ENCODE peak calls at places on chromosomes 13 and 19, in eight cellular contexts. One of them, this sample, is unnamed.

GRCh38 chr19:29084266-29084665 is 128.7 kb downstream of the UQCRFS1 start:
- DNase-seq in HCT116: no peak
- DNase-seq in H1: peak
- DNase-seq in HepG2: no peak
- DNase-seq in suprapubic skin: no peak
- DNase-seq in spleen: no peak
- DNase-seq in breast epithelium: no peak
- DNase-seq in transverse colon: no peak
- DNase-seq in this sample: no peak

GRCh38 chr19:35318679-35319448 is 10.1 kb upstream of the CD22 start:
- DNase-seq in transverse colon: peak
- DNase-seq in spleen: peak
- DNase-seq in H1: no peak
- DNase-seq in suprapubic skin: peak
- DNase-seq in HepG2: peak
- DNase-seq in HCT116: peak
- DNase-seq in breast epithelium: peak
- DNase-seq in this sample: peak

GRCh38 chr19:4754248-4754647 is 30.6 kb upstream of the DPP9 start:
- DNase-seq in H1: no peak
- DNase-seq in spleen: no peak
- DNase-seq in breast epithelium: no peak
- DNase-seq in suprapubic skin: no peak
- DNase-seq in HCT116: no peak
- DNase-seq in HepG2: no peak
- DNase-seq in transverse colon: no peak
- DNase-seq in this sample: no peak

GRCh38 chr13:40776681-40777165 is 5.7 kb upstream of the MRPS31 start:
- DNase-seq in breast epithelium: no peak
- DNase-seq in H1: no peak
- DNase-seq in spleen: peak
- DNase-seq in suprapubic skin: no peak
- DNase-seq in HepG2: no peak
- DNase-seq in transverse colon: peak
- DNase-seq in HCT116: no peak
- DNase-seq in this sample: no peak

GRCh38 chr13:52955505-52955904 is 73.1 kb upstream of the OLFM4 start:
- DNase-seq in HepG2: no peak
- DNase-seq in transverse colon: no peak
- DNase-seq in H1: peak
- DNase-seq in spleen: no peak
- DNase-seq in suprapubic skin: no peak
- DNase-seq in HCT116: no peak
- DNase-seq in breast epithelium: no peak
- DNase-seq in this sample: no peak

GRCh38 chr19:31351212-31352193 is 2.3 kb upstream of the TSHZ3 start:
- DNase-seq in suprapubic skin: no peak
- DNase-seq in spleen: peak
- DNase-seq in HepG2: no peak
- DNase-seq in HCT116: no peak
- DNase-seq in breast epithelium: no peak
- DNase-seq in transverse colon: peak
- DNase-seq in H1: peak
- DNase-seq in this sample: no peak

GRCh38 chr13:76828316-76828741 is 57.9 kb downstream of the KCTD12 start:
- DNase-seq in suprapubic skin: no peak
- DNase-seq in transverse colon: no peak
- DNase-seq in HCT116: no peak
- DNase-seq in HepG2: no peak
- DNase-seq in spleen: no peak
- DNase-seq in breast epithelium: no peak
- DNase-seq in H1: no peak
- DNase-seq in this sample: no peak

GRCh38 chr13:31090921-31091624 is 70.6 kb downstream of the HSPH1 start:
- DNase-seq in spleen: no peak
- DNase-seq in suprapubic skin: no peak
- DNase-seq in HCT116: no peak
- DNase-seq in transverse colon: no peak
- DNase-seq in HepG2: no peak
- DNase-seq in breast epithelium: no peak
- DNase-seq in H1: no peak
- DNase-seq in this sample: no peak

GRCh38 chr13:74132768-74133656 is 1.2 kb downstream of the KLF12 start:
- DNase-seq in HCT116: no peak
- DNase-seq in HepG2: no peak
- DNase-seq in suprapubic skin: peak
- DNase-seq in H1: peak
- DNase-seq in transverse colon: peak
- DNase-seq in breast epithelium: no peak
- DNase-seq in spleen: peak
- DNase-seq in this sample: peak

GRCh38 chr13:96052655-96053002 is 572 bp downstream of the UGGT2 start:
- DNase-seq in HCT116: peak
- DNase-seq in breast epithelium: no peak
- DNase-seq in HepG2: peak
- DNase-seq in transverse colon: no peak
- DNase-seq in H1: peak
- DNase-seq in suprapubic skin: no peak
- DNase-seq in spleen: no peak
- DNase-seq in this sample: no peak

GRCh38 chr19:51525731-51526130 is 5.7 kb downstream of the SIGLEC6 start:
- DNase-seq in HepG2: no peak
- DNase-seq in H1: no peak
- DNase-seq in transverse colon: no peak
- DNase-seq in suprapubic skin: no peak
- DNase-seq in HCT116: no peak
- DNase-seq in breast epithelium: no peak
- DNase-seq in spleen: peak
- DNase-seq in this sample: no peak

GRCh38 chr13:40600145-40600751 is 66.2 kb downstream of the FOXO1 start:
- DNase-seq in HepG2: no peak
- DNase-seq in H1: no peak
- DNase-seq in HCT116: no peak
- DNase-seq in breast epithelium: no peak
- DNase-seq in transverse colon: no peak
- DNase-seq in spleen: no peak
- DNase-seq in suprapubic skin: no peak
- DNase-seq in this sample: no peak

GRCh38 chr13:51797664-51798488 is 6.1 kb downstream of the DHRS12 start:
- DNase-seq in spleen: no peak
- DNase-seq in H1: peak
- DNase-seq in suprapubic skin: peak
- DNase-seq in breast epithelium: peak
- DNase-seq in HepG2: peak
- DNase-seq in transverse colon: peak
- DNase-seq in HCT116: peak
- DNase-seq in this sample: peak

GRCh38 chr13:80348308-80348707 is 7.4 kb upstream of the SPRY2 start:
- DNase-seq in HepG2: no peak
- DNase-seq in breast epithelium: no peak
- DNase-seq in transverse colon: no peak
- DNase-seq in suprapubic skin: no peak
- DNase-seq in HCT116: no peak
- DNase-seq in spleen: no peak
- DNase-seq in H1: no peak
- DNase-seq in this sample: no peak

GRCh38 chr13:51562011-51562671 is 22.1 kb upstream of the WDFY2 start:
- DNase-seq in HCT116: no peak
- DNase-seq in spleen: no peak
- DNase-seq in breast epithelium: no peak
- DNase-seq in H1: no peak
- DNase-seq in suprapubic skin: no peak
- DNase-seq in transverse colon: no peak
- DNase-seq in HepG2: no peak
- DNase-seq in this sample: no peak

GRCh38 chr13:57569981-57570380 is 61.6 kb upstream of the PCDH17 start:
- DNase-seq in suprapubic skin: no peak
- DNase-seq in transverse colon: no peak
- DNase-seq in HCT116: no peak
- DNase-seq in breast epithelium: no peak
- DNase-seq in HepG2: no peak
- DNase-seq in H1: no peak
- DNase-seq in spleen: no peak
- DNase-seq in this sample: no peak
- TF ChIP-seq POLR2AphosphoS5 in suprapubic skin: no peak
- TF ChIP-seq POLR2AphosphoS5 in transverse colon: no peak
- TF ChIP-seq POLR2AphosphoS5 in HCT116: no peak
- TF ChIP-seq POLR2AphosphoS5 in breast epithelium: no peak
- TF ChIP-seq POLR2AphosphoS5 in HepG2: no peak
- TF ChIP-seq POLR2AphosphoS5 in H1: no peak
- TF ChIP-seq POLR2AphosphoS5 in spleen: no peak
- TF ChIP-seq POLR2AphosphoS5 in this sample: no peak

DNA sequence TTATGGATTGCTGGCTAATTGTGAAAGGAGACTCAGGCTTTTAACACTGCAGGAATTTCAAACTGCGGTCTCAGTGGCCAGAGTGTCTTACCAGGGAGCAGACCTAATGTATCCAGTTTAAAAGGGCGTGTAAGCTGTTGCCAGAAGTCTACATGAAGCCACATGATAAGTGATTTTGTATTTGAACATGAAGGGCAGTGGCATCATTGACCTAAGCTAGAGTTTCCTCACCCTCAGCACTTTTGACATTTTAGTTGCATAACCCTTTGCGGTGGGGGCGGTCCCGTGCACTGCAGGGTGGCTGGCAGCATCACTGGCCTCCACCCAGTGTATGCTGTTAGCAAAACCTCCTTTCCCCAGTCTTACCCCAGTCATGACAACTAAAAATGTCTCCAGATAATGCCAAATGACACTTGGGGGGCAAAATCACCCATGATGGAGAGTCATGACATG is 23.7 kb upstream of the GPR18 start:
- DNase-seq in HCT116: no peak
- DNase-seq in transverse colon: peak
- DNase-seq in H1: no peak
- DNase-seq in suprapubic skin: peak
- DNase-seq in breast epithelium: no peak
- DNase-seq in spleen: peak
- DNase-seq in HepG2: no peak
- DNase-seq in this sample: peak
- TF ChIP-seq POLR2A in HCT116: no peak
- TF ChIP-seq POLR2A in transverse colon: no peak
- TF ChIP-seq POLR2A in H1: no peak
- TF ChIP-seq POLR2A in suprapubic skin: no peak
- TF ChIP-seq POLR2A in breast epithelium: no peak
- TF ChIP-seq POLR2A in spleen: no peak
- TF ChIP-seq POLR2A in HepG2: no peak
- TF ChIP-seq POLR2A in this sample: no peak

GRCh38 chr19:8501968-8502367 is 472 bp downstream of the PRAM1 start:
- DNase-seq in breast epithelium: no peak
- DNase-seq in H1: no peak
- DNase-seq in HepG2: no peak
- DNase-seq in suprapubic skin: no peak
- DNase-seq in transverse colon: no peak
- DNase-seq in HCT116: no peak
- DNase-seq in spleen: no peak
- DNase-seq in this sample: no peak

GRCh38 chr19:8500158-8500557 is 2.3 kb downstream of the PRAM1 start:
- DNase-seq in spleen: no peak
- DNase-seq in suprapubic skin: no peak
- DNase-seq in H1: no peak
- DNase-seq in breast epithelium: no peak
- DNase-seq in HepG2: no peak
- DNase-seq in HCT116: no peak
- DNase-seq in transverse colon: no peak
- DNase-seq in this sample: no peak

GRCh38 chr19:8499048-8499833 is 3.2 kb downstream of the PRAM1 start:
- DNase-seq in H1: no peak
- DNase-seq in suprapubic skin: no peak
- DNase-seq in transverse colon: no peak
- DNase-seq in spleen: no peak
- DNase-seq in breast epithelium: no peak
- DNase-seq in HCT116: no peak
- DNase-seq in HepG2: no peak
- DNase-seq in this sample: no peak

GRCh38 chr19:8501547-8501946 is 893 bp downstream of the PRAM1 start:
- DNase-seq in spleen: no peak
- DNase-seq in suprapubic skin: no peak
- DNase-seq in H1: no peak
- DNase-seq in HCT116: no peak
- DNase-seq in breast epithelium: no peak
- DNase-seq in HepG2: no peak
- DNase-seq in transverse colon: no peak
- DNase-seq in this sample: no peak

DNA sequence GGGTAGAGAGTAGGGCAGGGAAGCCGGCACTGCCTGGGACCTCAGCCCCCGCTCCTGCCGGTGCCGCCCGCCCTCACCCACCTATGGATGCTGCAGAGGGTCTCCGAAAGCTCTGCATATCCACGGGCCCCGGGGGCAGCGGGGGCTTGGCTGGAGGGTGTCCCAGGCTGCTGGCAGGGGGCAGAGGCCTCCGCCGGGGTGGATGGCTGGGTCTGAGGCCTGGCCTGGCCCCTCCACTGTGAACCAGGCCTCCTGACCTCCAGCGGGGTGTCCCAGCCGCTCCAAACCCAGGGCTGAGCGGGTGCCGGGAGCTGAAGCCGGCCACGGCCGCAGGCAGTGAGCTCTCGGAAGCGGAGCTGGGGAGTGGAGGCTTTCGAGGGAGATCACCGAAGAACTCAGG is 4.1 kb downstream of the PRAM1 start:
- DNase-seq in breast epithelium: no peak
- DNase-seq in transverse colon: no peak
- DNase-seq in HCT116: no peak
- DNase-seq in H1: no peak
- DNase-seq in HepG2: no peak
- DNase-seq in spleen: no peak
- DNase-seq in suprapubic skin: no peak
- DNase-seq in this sample: no peak
- TF ChIP-seq CTCF in breast epithelium: no peak
- TF ChIP-seq CTCF in transverse colon: no peak
- TF ChIP-seq CTCF in HCT116: no peak
- TF ChIP-seq CTCF in H1: no peak
- TF ChIP-seq CTCF in HepG2: no peak
- TF ChIP-seq CTCF in spleen: no peak
- TF ChIP-seq CTCF in suprapubic skin: no peak
- TF ChIP-seq CTCF in this sample: no peak

DNA sequence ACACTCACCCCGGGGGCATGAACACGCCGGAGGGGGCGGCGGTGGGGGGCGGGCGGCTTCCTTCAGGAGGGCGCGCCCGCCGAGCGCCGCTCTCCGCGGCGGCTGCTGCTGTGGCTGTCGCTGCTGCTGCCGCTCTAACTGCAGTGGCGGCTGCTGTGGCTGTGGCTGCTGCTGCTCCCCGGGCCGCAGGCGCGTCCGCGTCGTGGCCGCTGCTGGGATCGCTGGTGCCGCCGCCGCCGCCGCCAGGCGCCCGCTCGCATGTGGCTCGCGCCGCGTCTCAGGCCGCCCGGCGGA is at the start of gene BBC3:
- DNase-seq in suprapubic skin: peak
- DNase-seq in HepG2: no peak
- DNase-seq in H1: no peak
- DNase-seq in HCT116: no peak
- DNase-seq in spleen: no peak
- DNase-seq in transverse colon: no peak
- DNase-seq in breast epithelium: no peak
- DNase-seq in this sample: no peak
- TF ChIP-seq POLR2AphosphoS5 in suprapubic skin: no peak
- TF ChIP-seq POLR2AphosphoS5 in HepG2: no peak
- TF ChIP-seq POLR2AphosphoS5 in H1: no peak
- TF ChIP-seq POLR2AphosphoS5 in HCT116: peak
- TF ChIP-seq POLR2AphosphoS5 in spleen: no peak
- TF ChIP-seq POLR2AphosphoS5 in transverse colon: no peak
- TF ChIP-seq POLR2AphosphoS5 in breast epithelium: no peak
- TF ChIP-seq POLR2AphosphoS5 in this sample: no peak

This sample was measured in stomach.